ENCODE peak calls at places on chromosomes 3 and 15, in seven cellular contexts. P is neuronal stem cell, Q is H9, S is IMR-90, C is trophoblast cell, O is mesenchymal stem cell, F is H1. W is an unnamed sample.

GRCh38 chr3:8097690-8098089 is 403.9 kb upstream of the LMCD1 start:
- DNase-seq in P (no peak), Q (no peak), S (no peak), C (no peak), O (no peak), F (no peak), W (no peak)

GRCh38 chr3:128320551-128321340 is 145.9 kb downstream of the DNAJB8 start:
- DNase-seq in P (no peak), Q (peak), S (no peak), C (no peak), O (no peak), F (no peak), W (no peak)

GRCh38 chr3:97981886-97982285 is 9.7 kb upstream of the RIOX2 start:
- DNase-seq in P (no peak), Q (no peak), S (peak), C (no peak), O (peak), F (no peak), W (no peak)

GRCh38 chr15:27958911-27959598 is 140.1 kb downstream of the OCA2 start:
- DNase-seq in P (no peak), Q (no peak), S (no peak), C (no peak), O (no peak), F (no peak), W (no peak)

GRCh38 chr3:183829466-183829865 is 4.1 kb upstream of the MAP6D1 start:
- DNase-seq in P (no peak), Q (no peak), S (no peak), C (no peak), O (no peak), F (no peak), W (no peak)

GRCh38 chr3:126485131-126485530 is 9.4 kb upstream of the ZXDC start:
- DNase-seq in P (no peak), Q (no peak), S (no peak), C (no peak), O (no peak), F (no peak), W (no peak)

GRCh38 chr3:128845695-128846491 is 33.5 kb upstream of the ACAD9 start:
- DNase-seq in P (peak), Q (peak), S (peak), C (peak), O (peak), F (peak), W (peak)

GRCh38 chr3:46930945-46931403 is 45.6 kb downstream of the CCDC12 start:
- DNase-seq in P (no peak), Q (no peak), S (no peak), C (no peak), O (no peak), F (no peak), W (peak)

GRCh38 chr3:2873986-2874385 is 236.2 kb downstream of the IL5RA start:
- DNase-seq in P (no peak), Q (no peak), S (no peak), C (no peak), O (no peak), F (no peak), W (no peak)

GRCh38 chr3:177602601-177603136 is 405.4 kb upstream of the TBL1XR1 start:
- DNase-seq in P (no peak), Q (no peak), S (peak), C (no peak), O (peak), F (no peak), W (no peak)

DNA sequence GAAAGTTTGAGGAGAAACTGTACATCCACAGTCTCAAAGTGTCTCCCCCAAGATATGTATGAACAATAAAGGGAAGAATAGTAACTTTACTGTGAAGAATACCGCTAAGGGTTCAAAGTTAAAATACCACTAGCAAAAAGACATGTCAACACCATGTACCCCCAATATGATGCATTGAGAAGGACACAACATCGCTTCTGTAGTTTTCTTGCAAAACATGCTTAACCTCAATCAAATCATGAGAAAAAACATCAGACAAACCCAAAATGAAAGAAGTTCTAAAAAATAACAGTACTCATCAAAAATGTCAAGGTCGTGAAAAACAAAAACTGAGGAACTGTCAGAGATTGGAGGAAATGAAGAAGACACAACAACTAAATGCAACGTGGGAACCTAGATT is 3.6 kb downstream of the HERC1 start:
- DNase-seq in P (no peak), Q (no peak), S (no peak), C (no peak), O (no peak), F (no peak), W (no peak)
- H2BK120ac ChIP-seq in P (no peak), Q (no peak), S (no peak), C (no peak), O (no peak), F (no peak), W (no peak)

GRCh38 chr15:89498574-89498906 is 2.2 kb upstream of the RHCG start:
- DNase-seq in P (no peak), Q (no peak), S (no peak), C (no peak), O (no peak), F (no peak), W (no peak)
- H3K27ac ChIP-seq in P (no peak), Q (no peak), S (no peak), C (no peak), O (no peak), F (no peak), W (no peak)

GRCh38 chr3:23303601-23304217 is 100.6 kb downstream of the UBE2E2 start:
- DNase-seq in P (no peak), Q (no peak), S (no peak), C (no peak), O (no peak), F (no peak), W (no peak)
- H3K23ac ChIP-seq in P (no peak), Q (no peak), S (no peak), C (no peak), O (no peak), F (no peak), W (no peak)

DNA sequence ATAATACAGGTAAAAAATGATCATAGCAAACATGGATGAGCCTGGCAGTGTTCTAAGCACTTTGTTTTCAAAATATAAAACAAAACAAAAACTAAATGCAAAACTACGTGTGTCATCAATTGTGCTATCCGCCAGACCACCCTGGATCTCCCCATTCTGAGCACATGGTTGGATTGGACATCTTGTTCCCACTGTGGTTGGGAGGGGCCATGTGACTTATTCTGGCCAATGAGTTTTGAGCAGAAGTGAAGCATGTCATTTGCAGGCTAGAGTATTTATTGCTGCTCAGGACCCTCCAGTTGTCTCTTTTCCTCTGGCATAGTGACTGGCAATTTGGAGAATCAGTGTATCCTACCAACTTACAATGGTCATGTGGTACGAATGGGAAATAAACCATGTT is 70.2 kb upstream of the ST8SIA2 start:
- DNase-seq in P (no peak), Q (no peak), S (no peak), C (no peak), O (no peak), F (no peak), W (no peak)
- H2BK120ac ChIP-seq in P (no peak), Q (no peak), S (no peak), C (no peak), O (no peak), F (no peak), W (no peak)

DNA sequence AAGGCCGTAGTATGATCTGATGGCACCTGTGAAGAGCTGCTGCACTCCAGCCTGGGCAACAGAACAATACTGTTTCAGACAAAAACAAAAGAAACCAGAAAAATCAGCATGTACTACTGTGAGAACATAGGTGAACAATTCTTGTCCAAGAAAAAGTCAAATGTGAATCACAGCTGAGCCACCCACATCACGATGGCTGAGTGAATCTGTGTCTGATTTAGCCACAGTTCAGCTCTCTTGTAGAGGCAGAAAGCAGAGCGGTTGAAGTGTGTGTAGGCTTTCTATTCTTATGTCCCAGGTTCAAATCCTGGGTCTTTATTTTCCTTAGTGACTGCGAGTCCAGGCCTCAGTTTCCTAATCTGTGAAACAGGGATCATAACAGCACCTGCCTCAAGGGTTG is 4.4 kb upstream of the FURIN start:
- DNase-seq in P (no peak), Q (no peak), S (no peak), C (no peak), O (no peak), F (no peak), W (no peak)
- H3K27ac ChIP-seq in P (no peak), Q (no peak), S (no peak), C (no peak), O (no peak), F (no peak), W (no peak)

DNA sequence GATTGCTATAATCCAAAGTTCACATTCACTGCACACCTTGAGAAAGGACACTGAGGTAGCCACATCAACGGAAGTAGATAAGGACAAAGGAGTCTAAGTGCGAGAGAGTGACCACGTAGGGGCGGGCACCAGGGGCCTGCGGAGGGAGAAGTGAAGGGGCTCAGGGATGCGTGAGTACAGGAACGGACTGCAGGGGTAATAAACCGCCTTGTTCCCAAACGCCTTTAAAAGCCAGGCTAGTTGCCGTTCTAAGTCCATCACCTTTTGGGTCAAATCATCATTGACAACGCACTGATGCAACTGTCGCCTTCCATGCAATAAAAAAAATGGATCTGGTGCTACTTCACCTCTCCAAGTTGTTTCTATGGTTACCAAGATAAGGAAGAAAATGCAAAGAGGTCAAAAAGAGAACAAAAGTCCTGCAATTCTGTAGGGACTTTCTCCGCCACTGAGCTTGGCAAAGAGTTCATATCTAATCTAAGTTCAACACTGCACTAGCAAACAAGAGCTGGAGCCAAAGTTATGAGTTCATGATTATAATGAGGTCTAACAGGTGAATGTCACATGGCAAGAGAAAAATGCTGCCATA is 32.6 kb upstream of the ATP11B start:
- DNase-seq in P (no peak), Q (no peak), S (no peak), C (no peak), O (no peak), F (no peak), W (no peak)
- H3K23ac ChIP-seq in P (no peak), Q (no peak), S (no peak), C (no peak), O (no peak), F (no peak), W (no peak)

GRCh38 chr3:136920904-136921649 is 36.7 kb upstream of the IL20RB start:
- DNase-seq in P (no peak), Q (no peak), S (no peak), C (no peak), O (no peak), F (no peak), W (no peak)
- H2BK120ac ChIP-seq in P (no peak), Q (no peak), S (no peak), C (no peak), O (no peak), F (no peak), W (no peak)

GRCh38 chr3:49415931-49416601 is 3.8 kb downstream of the TCTA start:
- DNase-seq in P (no peak), Q (no peak), S (no peak), C (peak), O (no peak), F (no peak), W (no peak)
- H3K27ac ChIP-seq in P (no peak), Q (no peak), S (no peak), C (no peak), O (no peak), F (no peak), W (no peak)